ENCODE peak calls at places on chromosomes 13 and 19, in four cellular contexts. S, W, A and P are unnamed samples.

GRCh38 chr19:42281175-42282035 is 12.4 kb downstream of the CIC start:
- DNase-seq in W (no peak), S (peak), A (peak), P (peak)

GRCh38 chr19:41845051-41845590 is 279 bp downstream of the DMRTC2 start:
- DNase-seq in A (no peak), W (no peak), S (no peak), P (no peak)

GRCh38 chr19:33231511-33231910 is 5.9 kb upstream of the SLC7A10 start:
- DNase-seq in S (no peak), W (no peak), A (peak), P (no peak)

GRCh38 chr13:60696602-60697001 is 299.6 kb downstream of the TDRD3 start:
- DNase-seq in S (no peak), A (no peak), W (no peak), P (no peak)

GRCh38 chr13:36966404-36966803 is 32.7 kb downstream of the ALG5 start:
- DNase-seq in W (no peak), S (no peak), A (no peak), P (no peak)

GRCh38 chr19:48006762-48007161 is 12.3 kb downstream of the ELSPBP1 start:
- DNase-seq in W (peak), A (no peak), S (peak), P (peak)

GRCh38 chr19:49016067-49016839 is 638 bp downstream of the LHB start:
- DNase-seq in W (no peak), S (no peak), A (no peak), P (no peak)

GRCh38 chr19:532578-533484 is 1.3 kb downstream of the CDC34 start:
- DNase-seq in W (no peak), A (peak), S (peak), P (peak)

GRCh38 chr13:43127827-43128226 is 104.4 kb downstream of the DNAJC15 start:
- DNase-seq in A (no peak), W (no peak), S (no peak), P (no peak)

GRCh38 chr19:5587661-5588060 is 19.9 kb upstream of the TINCR start:
- DNase-seq in A (no peak), S (no peak), W (no peak), P (no peak)
- H4K5ac ChIP-seq in A (no peak), S (no peak), W (no peak), P (no peak)

GRCh38 chr13:97425570-97425969 is 8.4 kb upstream of the RAP2A start:
- DNase-seq in S (no peak), A (peak), W (no peak), P (no peak)
- H4K5ac ChIP-seq in S (no peak), A (no peak), W (no peak), P (no peak)

GRCh38 chr19:13024126-13024957 is 29.1 kb downstream of the NFIX start:
- DNase-seq in W (no peak), S (peak), A (peak), P (no peak)

GRCh38 chr19:13025819-13026477 is 30.7 kb downstream of the NFIX start:
- DNase-seq in W (no peak), S (no peak), A (no peak), P (no peak)

GRCh38 chr19:13023666-13024065 is 28.4 kb downstream of the NFIX start:
- DNase-seq in S (no peak), W (no peak), A (no peak), P (no peak)

GRCh38 chr19:13026478-13026999 is 31.3 kb downstream of the NFIX start:
- DNase-seq in S (no peak), A (peak), W (no peak), P (no peak)

DNA sequence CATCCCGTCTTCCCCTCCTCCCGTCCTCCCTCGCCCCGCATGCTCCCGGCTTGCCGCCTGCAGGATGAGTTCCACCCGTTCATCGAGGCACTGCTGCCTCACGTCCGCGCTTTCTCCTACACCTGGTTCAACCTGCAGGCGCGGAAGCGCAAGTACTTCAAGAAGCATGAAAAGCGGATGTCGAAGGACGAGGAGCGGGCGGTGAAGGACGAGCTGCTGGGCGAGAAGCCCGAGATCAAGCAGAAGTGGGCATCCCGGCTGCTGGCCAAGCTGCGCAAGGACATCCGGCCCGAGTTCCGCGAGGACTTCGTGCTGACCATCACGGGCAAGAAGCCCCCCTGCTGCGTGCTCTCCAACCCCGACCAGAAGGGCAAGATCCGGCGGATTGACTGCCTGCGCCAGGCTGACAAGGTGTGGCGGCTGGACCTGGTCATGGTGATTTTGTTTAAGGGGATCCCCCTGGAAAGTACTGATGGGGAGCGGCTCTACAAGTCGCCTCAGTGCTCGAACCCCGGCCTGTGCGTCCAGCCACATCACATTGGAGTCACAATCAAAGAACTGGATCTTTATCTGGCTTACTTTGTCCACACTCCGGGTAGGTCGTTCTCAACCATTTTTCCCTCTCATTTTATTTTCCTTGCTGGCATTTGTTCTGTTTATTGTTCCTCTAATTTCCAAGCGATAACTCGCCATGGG is 29.8 kb downstream of the NFIX start:
- DNase-seq in W (no peak), A (no peak), S (peak), P (peak)
- H4K5ac ChIP-seq in W (no peak), A (no peak), S (no peak), P (no peak)

GRCh38 chr19:44728178-44728577 is 20.3 kb upstream of the BCL3 start:
- DNase-seq in A (no peak), W (no peak), S (no peak), P (no peak)
- H4K5ac ChIP-seq in A (no peak), W (no peak), S (no peak), P (no peak)

DNA sequence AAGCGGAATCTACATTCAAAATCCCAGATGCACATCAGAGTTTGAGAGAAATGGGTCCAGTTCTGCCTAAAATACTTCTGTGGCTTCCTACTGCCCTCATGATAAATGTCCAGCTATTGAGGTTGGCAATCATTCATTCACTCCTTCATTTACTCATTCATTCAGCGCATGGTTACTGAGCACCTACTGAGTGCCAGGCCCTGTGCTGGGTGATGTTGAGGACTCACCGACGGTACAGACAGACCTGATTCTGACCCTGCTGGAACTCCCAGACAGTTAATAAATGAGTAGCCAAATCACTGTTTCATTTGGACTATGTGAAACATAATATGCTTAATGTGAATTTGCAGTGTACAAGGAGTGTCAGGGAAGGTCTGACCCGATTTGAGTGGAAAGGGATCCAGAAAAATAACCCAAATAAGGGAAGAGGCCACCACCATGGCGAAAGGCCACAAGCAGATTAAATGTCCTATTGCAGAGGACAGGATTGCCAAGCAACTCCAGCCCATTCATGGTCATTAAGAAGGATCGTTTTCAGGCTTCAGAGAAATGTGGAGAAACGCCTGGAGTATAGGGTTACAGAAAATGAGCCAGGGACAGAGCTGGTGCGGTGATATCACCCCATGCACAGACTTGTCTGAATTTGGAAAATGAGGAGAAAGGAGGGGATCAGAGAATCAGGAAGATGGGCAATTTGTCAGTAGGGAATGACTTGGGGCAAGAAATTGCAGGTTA is 20.5 kb downstream of the DYRK1B start:
- DNase-seq in A (no peak), S (no peak), W (no peak), P (no peak)
- H4K5ac ChIP-seq in A (no peak), S (no peak), W (no peak), P (no peak)